ENCODE peak calls at places on chromosomes 12 and 14, in five cellular contexts. V is aorta, F is Karpas-422, O is AG04450, M is esophagus squamous epithelium. C is an unnamed sample.
A peak's percentile ranks its signal among the peaks of the same experiment; 100 is the strongest.

GRCh38 chr12:8987163-8987562 is 2.2 kb upstream of the KLRG1 start:
- DNase-seq in V (no peak), F (no peak), O (no peak), M (no peak), C (no peak)

GRCh38 chr12:90953956-90954421 is 987 bp downstream of the CCER1 start:
- DNase-seq in V (no peak), F (peak; percentile 85), O (no peak), M (no peak), C (no peak)

GRCh38 chr12:94628369-94628768 is 22.0 kb downstream of the TMCC3 start:
- DNase-seq in V (no peak), F (no peak), O (no peak), M (no peak), C (no peak)

GRCh38 chr12:130126023-130126432 is 36.2 kb upstream of the FZD10 start:
- DNase-seq in V (no peak), F (no peak), O (no peak), M (no peak), C (peak; percentile 44)

GRCh38 chr12:4450551-4451112 is 5.0 kb upstream of the FGF6 start:
- DNase-seq in V (no peak), F (peak; percentile 81), O (no peak), M (no peak), C (no peak)

GRCh38 chr14:52124791-52125661 is 56.2 kb upstream of the NID2 start:
- DNase-seq in V (no peak), F (peak; percentile 43), O (no peak), M (no peak), C (peak; percentile 74)

GRCh38 chr12:80679346-80680131 is 27.9 kb upstream of the MYF6 start:
- DNase-seq in V (no peak), F (no peak), O (no peak), M (no peak), C (no peak)

GRCh38 chr12:84599539-84599938 is 313.1 kb downstream of the SLC6A15 start:
- DNase-seq in V (no peak), F (no peak), O (no peak), M (no peak), C (peak; percentile 66)

GRCh38 chr12:95096852-95097251 is 23.4 kb upstream of the NR2C1 start:
- DNase-seq in V (no peak), F (no peak), O (no peak), M (no peak), C (no peak)

GRCh38 chr12:109611223-109611622 is 37.6 kb downstream of the MVK start:
- DNase-seq in V (no peak), F (no peak), O (no peak), M (no peak), C (no peak)

GRCh38 chr12:91620422-91620821 is 437.8 kb upstream of the DCN start:
- DNase-seq in V (no peak), F (no peak), O (no peak), M (no peak), C (no peak)

GRCh38 chr12:6979021-6979420 is 8.3 kb downstream of the EMG1 start:
- DNase-seq in V (no peak), F (no peak), O (no peak), M (no peak), C (peak; percentile 56)

GRCh38 chr12:13171921-13172859 is 24.3 kb upstream of the EMP1 start:
- DNase-seq in V (no peak), F (no peak), O (no peak), M (no peak), C (peak; percentile 97)

GRCh38 chr14:64474041-64474440 is 8.7 kb downstream of the AKAP5 start:
- DNase-seq in V (no peak), F (no peak), O (no peak), M (no peak), C (no peak)

GRCh38 chr12:13661005-13661887 is 320.2 kb downstream of the GRIN2B start:
- DNase-seq in V (peak; percentile 51), F (peak; percentile 64), O (peak; percentile 3), M (no peak), C (peak; percentile 4)

GRCh38 chr12:11756523-11756922 is 107.0 kb downstream of the ETV6 start:
- DNase-seq in V (no peak), F (no peak), O (no peak), M (no peak), C (no peak)

GRCh38 chr12:132329036-132329738 is at the start of gene GALNT9:
- DNase-seq in V (no peak), F (no peak), O (no peak), M (no peak), C (no peak)

GRCh38 chr14:53265025-53265424 is 111.9 kb upstream of the DDHD1 start:
- DNase-seq in V (no peak), F (no peak), O (no peak), M (no peak), C (peak; percentile 40)

GRCh38 chr12:104641862-104642261 is 185.1 kb downstream of the CHST11 start:
- DNase-seq in V (no peak), F (no peak), O (no peak), M (no peak), C (no peak)

GRCh38 chr12:97763113-97763512 is 300.5 kb downstream of the RMST start:
- DNase-seq in V (no peak), F (no peak), O (no peak), M (no peak), C (no peak)

GRCh38 chr12:2307550-2307949 is 254.8 kb downstream of the CACNA1C start:
- DNase-seq in V (no peak), F (no peak), O (no peak), M (no peak), C (no peak)

GRCh38 chr12:44968960-44969359 is 81.9 kb downstream of the DBX2 start:
- DNase-seq in V (no peak), F (no peak), O (no peak), M (no peak), C (no peak)

GRCh38 chr14:59146941-59147470 is 41.5 kb upstream of the DAAM1 start:
- DNase-seq in V (no peak), F (no peak), O (no peak), M (no peak), C (no peak)

GRCh38 chr12:19431407-19432308 is 7.6 kb upstream of the AEBP2 start:
- DNase-seq in V (peak; percentile 58), F (no peak), O (peak; percentile 61), M (no peak), C (peak; percentile 92)

GRCh38 chr14:54713364-54713763 is 146.4 kb downstream of the SAMD4A start:
- DNase-seq in V (no peak), F (no peak), O (no peak), M (no peak), C (no peak)

DNA sequence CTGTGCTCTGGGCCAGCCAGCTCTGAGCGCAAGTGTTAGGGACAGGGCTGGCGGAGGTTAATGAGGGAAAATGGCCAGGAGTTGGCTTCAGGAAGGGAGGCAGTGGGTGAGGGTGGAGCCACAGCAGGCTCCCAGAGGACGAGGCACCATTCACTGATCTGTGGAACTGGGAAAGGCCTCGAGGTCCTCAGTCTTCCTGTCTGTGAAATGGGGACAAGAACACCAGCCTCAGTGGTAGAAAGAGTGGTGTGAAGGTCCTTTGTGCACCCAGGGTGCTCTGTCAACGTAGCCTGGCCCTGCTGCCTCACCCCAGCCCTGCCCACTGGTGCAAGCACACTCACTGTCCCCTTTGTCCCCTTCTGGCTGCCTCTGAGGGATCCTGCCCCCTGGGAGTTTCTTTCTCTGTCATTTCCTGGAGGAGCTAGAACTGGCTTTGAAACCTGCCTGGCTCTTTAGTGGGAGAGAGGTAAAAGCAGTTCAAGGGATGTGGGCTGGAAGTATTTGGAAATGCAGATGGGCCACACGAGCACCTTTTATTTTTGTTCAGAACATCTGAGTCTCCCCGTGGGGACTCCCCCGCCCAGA is 25.0 kb downstream of the SYNDIG1L start:
- DNase-seq in V (no peak), F (no peak), O (no peak), M (no peak), C (no peak)
- H3K27ac ChIP-seq in V (no peak overlapping the region), F (no peak overlapping the region), O (no peak overlapping the region), M (peak overlapping the region; percentile 15), C (no peak overlapping the region)

GRCh38 chr12:113684053-113684907 is 212.6 kb upstream of the LHX5 start:
- DNase-seq in V (no peak), F (no peak), O (no peak), M (no peak), C (no peak)

GRCh38 chr12:113689047-113689610 is 217.5 kb upstream of the LHX5 start:
- DNase-seq in V (no peak), F (no peak), O (no peak), M (no peak), C (no peak)

GRCh38 chr12:113683566-113683965 is 211.9 kb upstream of the LHX5 start:
- DNase-seq in V (no peak), F (no peak), O (no peak), M (no peak), C (no peak)

GRCh38 chr12:113688313-113688712 is 216.6 kb upstream of the LHX5 start:
- DNase-seq in V (no peak), F (no peak), O (no peak), M (no peak), C (no peak)

DNA sequence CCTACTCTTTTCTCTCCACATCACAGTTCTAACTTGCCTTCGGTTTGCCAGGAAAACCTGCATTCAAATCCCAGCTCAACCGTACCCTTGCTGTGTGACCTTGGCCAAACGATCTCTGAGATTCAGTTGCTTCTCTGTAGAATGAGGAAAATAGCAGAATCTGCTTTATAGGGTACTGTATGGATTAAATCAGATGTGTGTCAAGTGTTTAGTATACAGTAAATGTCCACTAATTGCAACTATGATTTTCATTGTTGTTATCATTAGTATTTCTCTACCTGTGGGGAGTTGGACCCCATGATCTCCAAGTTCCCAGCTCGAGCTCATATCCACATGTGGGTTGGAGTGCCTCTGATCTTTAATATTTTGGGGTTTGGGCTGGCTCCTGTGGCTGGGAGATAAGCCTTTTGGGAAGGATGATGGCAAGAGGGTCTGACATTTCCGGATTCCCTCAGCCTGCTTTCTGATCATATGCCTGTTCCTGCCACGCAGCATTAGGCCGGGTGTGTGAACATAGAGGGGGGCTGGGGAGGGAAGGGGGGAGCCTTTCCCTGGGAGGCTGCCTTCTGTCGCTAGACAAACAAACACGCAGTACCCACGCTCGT is 213.3 kb upstream of the LHX5 start:
- DNase-seq in V (no peak), F (no peak), O (no peak), M (no peak), C (no peak)
- H3K27me3 ChIP-seq in V (no peaks in the 10 kb centered on the region), F (peaks cover 2% of the 10 kb centered on the region), O (peaks cover 3% of the 10 kb centered on the region), M (no peaks in the 10 kb centered on the region), C (no peaks in the 10 kb centered on the region)

GRCh38 chr12:93323625-93324165 is 54.0 kb upstream of the NUDT4 start:
- DNase-seq in V (no peak), F (no peak), O (no peak), M (no peak), C (no peak)
- H3K27ac ChIP-seq in V (no peak overlapping the region), F (no peak overlapping the region), O (no peak overlapping the region), M (no peak overlapping the region), C (no peak overlapping the region)

GRCh38 chr12:107353312-107353711 is 260.0 kb upstream of the CRY1 start:
- DNase-seq in V (no peak), F (no peak), O (no peak), M (no peak), C (no peak)
- H3K27me3 ChIP-seq in V (no peaks in the 10 kb centered on the region), F (no peaks in the 10 kb centered on the region), O (no peaks in the 10 kb centered on the region), M (no peaks in the 10 kb centered on the region), C (no peaks in the 10 kb centered on the region)

GRCh38 chr12:55001198-55001827 is 16.8 kb upstream of the TESPA1 start:
- DNase-seq in V (no peak), F (no peak), O (no peak), M (no peak), C (no peak)
- H3K27ac ChIP-seq in V (no peak overlapping the region), F (no peak overlapping the region), O (no peak overlapping the region), M (no peak overlapping the region), C (no peak overlapping the region)

C was measured in foreskin keratinocyte.